ENCODE peak calls at places on chromosomes 4 and X, in six cellular contexts. B, X, I, D, Z and H are unnamed samples.

GRCh38 chr4:7381221-7381889 is 53.4 kb downstream of the PSAPL1 start:
- DNase-seq in B (no peak), X (no peak), I (peak), D (no peak), Z (peak), H (no peak)

GRCh38 chrX:64662876-64663275 is 267.6 kb upstream of the MTMR8 start:
- DNase-seq in B (no peak), X (no peak), I (no peak), D (no peak), Z (no peak), H (no peak)

GRCh38 chrX:112614640-112615039 is 65.1 kb downstream of the LHFPL1 start:
- DNase-seq in B (no peak), X (peak), I (no peak), D (no peak), Z (no peak), H (no peak)

GRCh38 chrX:68396953-68397352 is 36.3 kb downstream of the OPHN1 start:
- DNase-seq in B (no peak), X (no peak), I (no peak), D (no peak), Z (peak), H (no peak)

GRCh38 chr4:13546855-13547562 is 2.7 kb upstream of the NKX3-2 start:
- DNase-seq in B (no peak), X (peak), I (peak), D (no peak), Z (peak), H (no peak)

GRCh38 chrX:134537179-134537945 is 77.4 kb downstream of the HPRT1 start:
- DNase-seq in B (no peak), X (no peak), I (no peak), D (no peak), Z (no peak), H (no peak)

GRCh38 chr4:152115794-152116193 is 355.0 kb upstream of the GATB start:
- DNase-seq in B (peak), X (no peak), I (no peak), D (peak), Z (peak), H (peak)

GRCh38 chr4:70704333-70705145 is 16.2 kb downstream of the UTP3 start:
- DNase-seq in B (peak), X (peak), I (peak), D (peak), Z (peak), H (peak)

GRCh38 chrX:100373673-100374072 is 36.4 kb downstream of the PCDH19 start:
- DNase-seq in B (no peak), X (no peak), I (no peak), D (no peak), Z (no peak), H (no peak)

GRCh38 chr4:75708218-75708691 is 16.1 kb upstream of the USO1 start:
- DNase-seq in B (peak), X (peak), I (no peak), D (peak), Z (no peak), H (peak)

GRCh38 chr4:119835511-119835910 is 206.9 kb upstream of the PDE5A start:
- DNase-seq in B (no peak), X (no peak), I (no peak), D (no peak), Z (no peak), H (no peak)

GRCh38 chrX:15815779-15816452 is 25.6 kb downstream of the ZRSR2 start:
- DNase-seq in B (no peak), X (peak), I (no peak), D (no peak), Z (peak), H (peak)

GRCh38 chr4:33067221-33067620 is 2347.1 kb downstream of the PCDH7 start:
- DNase-seq in B (no peak), X (no peak), I (no peak), D (no peak), Z (no peak), H (no peak)

GRCh38 chrX:77510007-77510406 is 62.8 kb downstream of the FGF16 start:
- DNase-seq in B (no peak), X (no peak), I (no peak), D (no peak), Z (no peak), H (no peak)

GRCh38 chr4:73152893-73153292 is 83.4 kb upstream of the COX18 start:
- DNase-seq in B (no peak), X (no peak), I (no peak), D (no peak), Z (no peak), H (no peak)

GRCh38 chr4:138938371-138938699 is 77.2 kb upstream of the NOCT start:
- DNase-seq in B (no peak), X (peak), I (no peak), D (no peak), Z (no peak), H (no peak)

GRCh38 chr4:55609393-55609821 is 17.4 kb upstream of the PDCL2 start:
- DNase-seq in B (no peak), X (peak), I (no peak), D (no peak), Z (no peak), H (peak)

GRCh38 chr4:44493924-44494323 is 45.3 kb upstream of the KCTD8 start:
- DNase-seq in B (no peak), X (peak), I (no peak), D (no peak), Z (no peak), H (no peak)

GRCh38 chr4:76434901-76435688 is at the start of gene SHROOM3:
- DNase-seq in B (no peak), X (peak), I (no peak), D (no peak), Z (no peak), H (no peak)

GRCh38 chr4:146407257-146407656 is 114.5 kb downstream of the SLC10A7 start:
- DNase-seq in B (no peak), X (no peak), I (no peak), D (no peak), Z (no peak), H (no peak)

GRCh38 chr4:66930216-66930615 is 615.1 kb downstream of the CENPC start:
- DNase-seq in B (no peak), X (no peak), I (no peak), D (no peak), Z (no peak), H (no peak)

GRCh38 chr4:4269856-4270255 is 20.1 kb downstream of the LYAR start:
- DNase-seq in B (peak), X (no peak), I (no peak), D (peak), Z (no peak), H (peak)

GRCh38 chr4:143728171-143728570 is 27.7 kb upstream of the FREM3 start:
- DNase-seq in B (no peak), X (no peak), I (no peak), D (no peak), Z (no peak), H (no peak)

GRCh38 chr4:152784490-152785195 is 4.9 kb downstream of the ARFIP1 start:
- DNase-seq in B (no peak), X (no peak), I (no peak), D (no peak), Z (no peak), H (no peak)

GRCh38 chrX:22912598-22912997 is 87.2 kb upstream of the DDX53 start:
- DNase-seq in B (no peak), X (no peak), I (no peak), D (no peak), Z (no peak), H (no peak)

GRCh38 chr4:3302164-3302785 is 9.5 kb downstream of the RGS12 start:
- DNase-seq in B (peak), X (no peak), I (peak), D (peak), Z (no peak), H (peak)

GRCh38 chr4:10554694-10555093 is 97.5 kb upstream of the ZNF518B start:
- DNase-seq in B (no peak), X (peak), I (no peak), D (peak), Z (peak), H (peak)

GRCh38 chrX:52220936-52221335 is 36.2 kb downstream of the MAGED4 start:
- DNase-seq in B (no peak), X (no peak), I (no peak), D (no peak), Z (no peak), H (no peak)

GRCh38 chr4:173130671-173131070 is 37.9 kb upstream of the GALNT7 start:
- DNase-seq in B (no peak), X (no peak), I (no peak), D (no peak), Z (no peak), H (no peak)

GRCh38 chr4:149344436-149344835 is 471.2 kb downstream of the IQCM start:
- DNase-seq in B (no peak), X (no peak), I (no peak), D (no peak), Z (no peak), H (no peak)

GRCh38 chr4:139243448-139244365 is 36.3 kb downstream of the MGARP start:
- DNase-seq in B (no peak), X (no peak), I (no peak), D (no peak), Z (no peak), H (no peak)

GRCh38 chrX:57772637-57773036 is 92.6 kb upstream of the NLRP2B start:
- DNase-seq in B (no peak), X (no peak), I (no peak), D (no peak), Z (no peak), H (no peak)

GRCh38 chr4:47221721-47222120 is 190.4 kb downstream of the GABRB1 start:
- DNase-seq in B (no peak), X (no peak), I (no peak), D (no peak), Z (no peak), H (no peak)

DNA sequence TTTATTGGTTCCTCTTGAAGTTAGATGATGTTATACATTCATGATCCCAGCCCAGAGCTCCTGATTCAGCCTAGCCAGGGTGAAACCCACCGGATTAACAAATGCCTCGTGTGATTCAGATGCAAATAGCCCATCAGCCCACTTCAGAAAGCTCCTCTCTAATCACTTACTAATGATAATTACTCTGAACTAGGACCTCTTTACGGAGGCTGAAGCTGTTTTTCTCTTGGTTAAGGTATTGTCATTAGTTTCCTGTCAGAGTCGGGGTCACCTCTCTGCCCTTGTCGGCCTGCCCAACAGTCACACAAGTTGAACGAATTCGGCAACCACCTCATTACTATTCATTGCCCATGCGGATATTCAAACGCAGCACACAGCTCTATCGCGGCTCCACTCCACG is 36.6 kb downstream of the ZFP42 start:
- DNase-seq in B (no peak), X (peak), I (no peak), D (no peak), Z (no peak), H (no peak)
- H3K4me3 ChIP-seq in B (no peak), X (peak), I (no peak), D (no peak), Z (no peak), H (no peak)

DNA sequence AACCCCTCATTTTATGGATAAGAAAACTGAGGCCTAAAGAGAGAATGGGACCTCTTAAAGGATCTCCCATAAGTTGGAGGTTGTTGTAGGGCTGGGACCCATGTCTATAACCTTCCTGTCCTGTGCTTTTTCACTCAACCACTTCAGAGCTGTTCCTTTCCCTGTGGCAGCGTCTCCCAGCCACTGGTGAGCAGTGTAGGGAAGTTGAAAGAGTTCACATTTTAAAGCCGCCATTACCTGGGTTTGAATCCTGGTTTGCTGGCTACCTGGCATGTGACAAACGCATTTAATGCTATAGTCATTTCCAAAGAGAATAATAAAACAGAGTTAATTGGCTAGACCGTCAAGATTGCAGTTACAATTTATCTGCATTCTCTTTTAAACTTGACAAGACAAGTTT is 218.5 kb downstream of the NWD2 start:
- DNase-seq in B (no peak), X (no peak), I (no peak), D (no peak), Z (no peak), H (no peak)
- H3K27ac ChIP-seq in B (no peak), X (no peak), I (no peak), D (no peak), Z (no peak), H (no peak)

DNA sequence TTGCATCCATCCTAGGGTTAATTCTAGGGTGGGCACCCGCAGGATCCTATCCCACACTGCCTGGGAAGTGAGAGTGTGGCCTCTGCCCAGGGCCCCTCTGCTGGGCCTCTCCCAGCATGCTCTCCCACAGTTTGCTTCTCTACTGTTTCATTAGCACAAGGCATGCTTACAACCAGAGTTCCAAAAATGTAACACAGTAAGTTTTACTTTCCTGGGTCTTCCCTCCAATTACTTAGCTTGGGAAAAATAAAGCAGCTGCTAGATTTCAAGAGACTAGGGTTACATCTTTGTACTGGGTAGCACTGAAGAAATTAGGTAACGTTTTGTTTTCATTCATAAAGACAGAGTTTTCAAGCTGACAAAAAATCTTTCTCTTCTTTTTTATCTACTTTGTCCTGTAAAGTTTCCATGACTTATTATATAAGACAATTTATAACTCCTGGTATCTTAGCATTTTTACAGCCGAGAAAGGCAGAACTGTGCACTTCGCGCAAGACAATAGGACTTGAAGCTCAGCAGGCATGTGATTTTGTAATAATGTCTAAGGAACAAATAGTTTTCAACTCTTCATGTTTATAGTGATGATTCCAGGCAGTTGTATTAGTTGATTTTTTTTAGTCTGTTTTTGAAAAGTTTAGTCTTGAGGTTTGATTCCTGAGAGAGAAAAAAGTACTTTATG is 131.2 kb upstream of the PCDH18 start:
- DNase-seq in B (no peak), X (no peak), I (peak), D (no peak), Z (no peak), H (no peak)
- H3K4me3 ChIP-seq in B (no peak), X (no peak), I (no peak), D (no peak), Z (no peak), H (no peak)

GRCh38 chrX:40148189-40148438 is 50.4 kb upstream of the BCOR start:
- DNase-seq in B (no peak), X (no peak), I (no peak), D (no peak), Z (no peak), H (no peak)
- H3K27ac ChIP-seq in B (no peak), X (no peak), I (no peak), D (peak), Z (peak), H (no peak)

GRCh38 chr4:159146007-159146330 is 43.1 kb downstream of the RAPGEF2 start:
- DNase-seq in B (no peak), X (no peak), I (no peak), D (no peak), Z (no peak), H (no peak)

GRCh38 chr4:159145318-159146006 is 42.6 kb downstream of the RAPGEF2 start:
- DNase-seq in B (no peak), X (no peak), I (no peak), D (no peak), Z (no peak), H (no peak)

GRCh38 chr4:159144112-159144694 is 41.3 kb downstream of the RAPGEF2 start:
- DNase-seq in B (no peak), X (no peak), I (no peak), D (no peak), Z (no peak), H (no peak)

GRCh38 chr4:159142985-159143384 is 40.1 kb downstream of the RAPGEF2 start:
- DNase-seq in B (no peak), X (no peak), I (no peak), D (no peak), Z (no peak), H (no peak)

GRCh38 chr4:159146454-159146853 is 43.6 kb downstream of the RAPGEF2 start:
- DNase-seq in B (no peak), X (no peak), I (no peak), D (no peak), Z (no peak), H (no peak)
- H3K4me3 ChIP-seq in B (no peak), X (no peak), I (no peak), D (no peak), Z (no peak), H (no peak)

GRCh38 chrX:46178763-46179162 is 366.5 kb downstream of the ZNF674 start:
- DNase-seq in B (no peak), X (no peak), I (no peak), D (no peak), Z (no peak), H (no peak)

GRCh38 chrX:46179748-46180147 is 365.5 kb downstream of the ZNF674 start:
- DNase-seq in B (no peak), X (no peak), I (no peak), D (no peak), Z (no peak), H (no peak)

GRCh38 chrX:46185923-46186810 is 359.1 kb downstream of the ZNF674 start:
- DNase-seq in B (no peak), X (no peak), I (no peak), D (no peak), Z (no peak), H (no peak)

GRCh38 chrX:46180258-46180687 is 364.9 kb downstream of the ZNF674 start:
- DNase-seq in B (no peak), X (peak), I (no peak), D (no peak), Z (no peak), H (no peak)

GRCh38 chrX:46184749-46185148 is 360.5 kb downstream of the ZNF674 start:
- DNase-seq in B (no peak), X (no peak), I (no peak), D (no peak), Z (no peak), H (no peak)
- H3K27ac ChIP-seq in B (no peak), X (no peak), I (no peak), D (no peak), Z (no peak), H (no peak)